ENCODE peak calls at places on chromosomes 12 and 14, in eight cellular contexts. C is CD4-positive, CD25-positive, alpha-beta regulatory T cell; T is CD8-positive, alpha-beta T cell; I is small intestine; X is pancreas; O is BE2C; B is prostate gland; R is mesendoderm. M is an unnamed sample.

GRCh38 chr12:118503476-118503875 is 127.1 kb downstream of the SUDS3 start:
- DNase-seq in C (no peak), T (no peak), I (no peak), X (no peak), O (no peak), B (no peak), R (no peak), M (no peak)

GRCh38 chr14:57870686-57871457 is 5.0 kb upstream of the SLC35F4 start:
- DNase-seq in C (no peak), T (no peak), I (no peak), X (no peak), O (no peak), B (no peak), R (no peak), M (peak; percentile 55)

GRCh38 chr12:8698132-8698829 is 490 bp downstream of the RIMKLB start:
- DNase-seq in C (peak; percentile 22), T (peak; percentile 39), I (peak; percentile 20), X (peak; percentile 78), O (peak; percentile 25), B (peak; percentile 19), R (peak; percentile 81), M (peak; percentile 91)

GRCh38 chr14:90732142-90732541 is 84.1 kb downstream of the TTC7B start:
- DNase-seq in C (no peak), T (no peak), I (no peak), X (no peak), O (no peak), B (peak; percentile 3), R (no peak), M (no peak)

GRCh38 chr12:52010152-52010622 is 3.4 kb downstream of the TAMALIN start:
- DNase-seq in C (no peak), T (no peak), I (no peak), X (no peak), O (peak; percentile 94), B (no peak), R (peak; percentile 96), M (peak; percentile 95)

GRCh38 chr14:79037593-79037992 is 867.4 kb downstream of the NRXN3 start:
- DNase-seq in C (no peak), T (no peak), I (no peak), X (no peak), O (no peak), B (no peak), R (no peak), M (no peak)

GRCh38 chr12:49618576-49618975 is 4.8 kb upstream of the PRPF40B start:
- DNase-seq in C (no peak), T (no peak), I (no peak), X (no peak), O (no peak), B (no peak), R (no peak), M (no peak)

GRCh38 chr12:58299371-58299770 is 358.0 kb downstream of the ATP23 start:
- DNase-seq in C (no peak), T (no peak), I (no peak), X (no peak), O (no peak), B (no peak), R (no peak), M (no peak)

GRCh38 chr12:89951050-89951693 is 242.5 kb upstream of the ATP2B1 start:
- DNase-seq in C (no peak), T (no peak), I (peak; percentile 96), X (no peak), O (peak; percentile 19), B (no peak), R (peak; percentile 48), M (no peak)

GRCh38 chr12:25151476-25151875 is 43.5 kb downstream of the DNAI7 start:
- DNase-seq in C (no peak), T (no peak), I (peak; percentile 6), X (no peak), O (peak; percentile 14), B (no peak), R (peak; percentile 67), M (peak; percentile 62)

GRCh38 chr14:101070540-101071492 is 167.3 kb upstream of the RTL1 start:
- DNase-seq in C (no peak), T (no peak), I (no peak), X (peak; percentile 49), O (no peak), B (no peak), R (no peak), M (peak; percentile 24)

GRCh38 chr12:55651314-55651703 is 14.6 kb downstream of the OR10P1 start:
- DNase-seq in C (no peak), T (no peak), I (peak; percentile 81), X (no peak), O (no peak), B (no peak), R (no peak), M (peak; percentile 38)

GRCh38 chr12:103503546-103504480 is 8.0 kb upstream of the C12orf42 start:
- DNase-seq in C (peak; percentile 43), T (peak; percentile 51), I (peak; percentile 10), X (peak; percentile 68), O (peak; percentile 64), B (no peak), R (peak; percentile 55), M (peak; percentile 91)

GRCh38 chr12:56128669-56129209 is 672 bp downstream of the ESYT1 start:
- DNase-seq in C (no peak), T (no peak), I (no peak), X (no peak), O (no peak), B (peak; percentile 33), R (no peak), M (no peak)

GRCh38 chr14:104307246-104307626 is 168.8 kb downstream of the KIF26A start:
- DNase-seq in C (no peak), T (no peak), I (no peak), X (peak; percentile 32), O (no peak), B (no peak), R (no peak), M (no peak)
- H3K27me3 ChIP-seq in C (no peaks in the 10 kb centered on the region), T (no peaks in the 10 kb centered on the region), I (no peaks in the 10 kb centered on the region), X (no peaks in the 10 kb centered on the region), O (no peaks in the 10 kb centered on the region), B (no peaks in the 10 kb centered on the region), R (no peaks in the 10 kb centered on the region), M (no peaks in the 10 kb centered on the region)

DNA sequence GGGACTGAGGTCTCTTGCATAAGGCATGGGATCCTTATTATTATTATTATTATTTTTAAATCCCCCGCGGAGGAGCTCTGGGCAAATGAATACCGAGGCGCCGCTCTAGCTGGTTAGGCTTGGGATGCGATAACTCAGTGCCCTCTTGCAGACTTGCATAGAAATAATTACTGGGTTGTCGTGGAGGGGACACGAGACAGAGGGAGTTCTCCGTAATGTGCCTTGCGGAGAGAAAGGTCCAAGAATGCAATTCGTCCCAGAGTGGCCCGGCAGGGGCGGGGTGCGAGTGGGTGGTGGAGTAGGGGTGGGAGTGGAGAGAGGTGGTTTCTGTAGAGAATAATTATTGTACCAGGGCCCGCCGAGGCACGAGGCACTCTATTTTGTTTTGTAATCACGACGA is 2.5 kb upstream of the TBX5 start:
- DNase-seq in C (no peak), T (no peak), I (no peak), X (no peak), O (no peak), B (no peak), R (peak; percentile 21), M (peak; percentile 62)
- H3K27me3 ChIP-seq in C (peaks cover 42% of the 10 kb centered on the region), T (peaks cover 24% of the 10 kb centered on the region), I (peaks cover 24% of the 10 kb centered on the region), X (peaks cover 79% of the 10 kb centered on the region), O (peaks cover 98% of the 10 kb centered on the region), B (peaks cover 28% of the 10 kb centered on the region), R (peaks cover 95% of the 10 kb centered on the region), M (peaks cover 100% of the 10 kb centered on the region)

DNA sequence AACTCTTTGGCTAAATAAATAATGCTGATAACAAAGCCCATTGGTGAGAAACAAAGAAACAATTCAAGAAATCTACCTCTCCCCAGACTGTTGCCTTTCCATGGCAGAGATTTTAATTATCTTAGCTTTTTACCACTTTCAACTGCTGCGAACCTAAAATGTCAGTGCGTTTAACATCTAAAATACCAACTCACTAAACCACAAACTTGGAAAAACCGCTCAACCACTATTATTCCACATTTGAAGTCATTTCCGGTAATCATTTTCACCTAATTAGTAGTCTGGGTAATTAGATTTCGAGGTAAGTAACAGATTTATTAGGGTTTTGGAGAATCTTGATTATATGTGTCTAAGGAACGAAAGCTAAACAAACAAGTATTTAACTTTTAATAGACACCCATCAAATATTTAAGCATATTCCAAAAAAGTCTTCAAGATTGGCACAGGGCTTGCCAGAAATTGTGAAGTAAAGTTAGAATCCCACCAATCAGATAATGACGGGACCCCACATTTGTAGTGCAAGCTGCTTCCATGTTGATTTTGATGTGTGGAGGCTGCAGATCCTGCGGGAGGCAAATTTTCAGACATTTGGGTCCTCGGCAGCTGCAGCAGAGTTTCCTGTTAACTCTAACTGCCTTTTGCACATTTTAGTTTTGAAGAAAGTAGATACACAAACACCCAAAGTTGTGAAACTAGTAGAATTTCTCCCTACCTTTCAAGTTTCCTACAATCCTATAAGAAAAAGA is 4.1 kb downstream of the OTX2 start:
- DNase-seq in C (no peak), T (no peak), I (no peak), X (no peak), O (no peak), B (no peak), R (peak; percentile 79), M (peak; percentile 72)
- H3K27me3 ChIP-seq in C (peaks cover 55% of the 10 kb centered on the region), T (peaks cover 37% of the 10 kb centered on the region), I (peaks cover 8% of the 10 kb centered on the region), X (peaks cover 82% of the 10 kb centered on the region), O (peaks cover 98% of the 10 kb centered on the region), B (peaks cover 63% of the 10 kb centered on the region), R (peaks cover 6% of the 10 kb centered on the region), M (peaks cover 20% of the 10 kb centered on the region)

GRCh38 chr12:78964521-78964920 is 99.9 kb downstream of the SYT1 start:
- DNase-seq in C (no peak), T (no peak), I (no peak), X (no peak), O (no peak), B (no peak), R (no peak), M (no peak)

GRCh38 chr12:78961171-78961570 is 96.6 kb downstream of the SYT1 start:
- DNase-seq in C (no peak), T (no peak), I (no peak), X (no peak), O (no peak), B (no peak), R (no peak), M (no peak)

GRCh38 chr12:78966926-78967325 is 102.4 kb downstream of the SYT1 start:
- DNase-seq in C (no peak), T (no peak), I (no peak), X (no peak), O (no peak), B (no peak), R (no peak), M (no peak)

GRCh38 chr12:78966062-78966461 is 101.5 kb downstream of the SYT1 start:
- DNase-seq in C (no peak), T (no peak), I (no peak), X (no peak), O (no peak), B (no peak), R (no peak), M (no peak)

DNA sequence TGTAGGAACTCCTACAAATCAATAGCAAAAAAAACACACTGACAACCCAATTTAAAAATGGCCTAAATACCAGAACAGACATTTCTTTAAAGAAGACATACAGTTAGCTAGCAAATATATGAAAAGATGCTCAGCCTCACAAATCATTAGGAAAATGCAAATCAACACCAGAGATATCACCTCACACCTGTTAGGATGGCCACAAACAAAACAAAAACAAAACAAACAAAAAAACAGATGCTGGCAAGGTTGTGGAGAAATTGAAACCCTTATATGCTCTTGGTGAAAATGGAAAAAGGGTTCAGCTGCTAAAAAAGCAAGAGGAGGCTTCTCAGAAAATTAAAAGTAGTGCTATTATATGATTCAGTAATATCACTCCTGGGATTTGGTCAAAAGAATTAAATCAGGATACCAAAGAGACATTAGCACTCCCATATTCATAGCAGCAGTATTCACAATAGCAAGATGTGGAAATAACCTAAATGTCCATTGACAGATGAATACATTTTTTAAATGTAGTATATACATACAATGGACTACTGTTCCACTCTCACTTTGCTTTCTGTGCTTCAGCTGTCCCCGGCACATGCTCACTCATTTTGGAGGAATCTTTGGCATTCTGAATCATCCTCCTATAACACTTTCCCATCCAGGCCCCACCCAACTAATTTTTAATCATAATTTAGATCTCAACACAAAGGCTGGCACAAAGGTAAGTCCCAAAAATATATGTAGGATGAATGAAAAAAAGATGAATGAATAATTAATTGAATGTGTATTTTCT is 99.1 kb downstream of the SYT1 start:
- DNase-seq in C (no peak), T (no peak), I (no peak), X (no peak), O (no peak), B (no peak), R (no peak), M (no peak)
- H3K27me3 ChIP-seq in C (no peaks in the 10 kb centered on the region), T (no peaks in the 10 kb centered on the region), I (no peaks in the 10 kb centered on the region), X (no peaks in the 10 kb centered on the region), O (no peaks in the 10 kb centered on the region), B (no peaks in the 10 kb centered on the region), R (no peaks in the 10 kb centered on the region), M (no peaks in the 10 kb centered on the region)

M was measured in endodermal cell.